ENCODE peak calls at places on chromosomes 2 and 18, in four cellular contexts. U is activated naive CD8-positive, alpha-beta T cell treated with anti-CD3 and anti-CD28 coated beads, Interleukin-2, amount 10 ng/mL, durations not matched to agents 7 days and 5 days; H is stimulated activated CD4-positive, alpha-beta T cell treated with anti-CD3 and anti-CD28 coated beads, Interleukin-2, amount 100 ng/mL, for 48 hours; B is activated naive CD4-positive, alpha-beta T cell. O is an unnamed sample.

GRCh38 chr2:205188516-205189138 is 493.7 kb upstream of the NRP2 start:
- DNase-seq in U (no peak), H (no peak), B (no peak), O (no peak)

GRCh38 chr2:42132066-42132965 is 36.8 kb upstream of the EML4 start:
- DNase-seq in U (no peak), H (no peak), B (no peak), O (no peak)

GRCh38 chr2:236712961-236713673 is 143.5 kb downstream of the ACKR3 start:
- DNase-seq in U (no peak), H (no peak), B (no peak), O (no peak)

GRCh38 chr2:25483584-25484266 is 142.0 kb upstream of the DNMT3A start:
- DNase-seq in U (no peak), H (no peak), B (no peak), O (no peak)

GRCh38 chr18:36638224-36638623 is 190.6 kb downstream of the TPGS2 start:
- DNase-seq in U (no peak), H (no peak), B (no peak), O (no peak)

GRCh38 chr2:196711625-196712024 is 72.1 kb downstream of the CCDC150 start:
- DNase-seq in U (no peak), H (no peak), B (no peak), O (no peak)

GRCh38 chr2:83817511-83817910 is 641.6 kb downstream of the SUCLG1 start:
- DNase-seq in U (no peak), H (no peak), B (no peak), O (no peak)

GRCh38 chr2:182559623-182560022 is 132.8 kb upstream of the PDE1A start:
- DNase-seq in U (no peak), H (no peak), B (no peak), O (no peak)

GRCh38 chr2:176175729-176176074 is 12.8 kb upstream of the HOXD1 start:
- DNase-seq in U (no peak), H (no peak), B (no peak), O (no peak)

GRCh38 chr2:18752667-18753422 is 163.5 kb upstream of the NT5C1B start:
- DNase-seq in U (no peak), H (no peak), B (no peak), O (no peak)

GRCh38 chr2:241844831-241845578 is 13.7 kb downstream of the PDCD1 start:
- DNase-seq in U (no peak), H (no peak), B (no peak), O (no peak)